ENCODE peak calls at places on chromosomes 12 and 14, in nine cellular contexts. W, B, N, X, P, J, S, A and Q are unnamed samples.

GRCh38 chr14:49977126-49977841 is 84.4 kb downstream of the ARF6 start:
- DNase-seq in P (no peak), N (no peak), B (no peak), S (no peak), W (no peak), X (no peak), A (no peak), J (no peak), Q (no peak)

GRCh38 chr14:104665663-104666522 is 23.5 kb upstream of the INF2 start:
- DNase-seq in A (no peak), J (no peak), P (no peak), N (no peak), X (peak), S (no peak), B (peak), W (no peak), Q (no peak)

GRCh38 chr12:57990241-57990883 is 49.0 kb downstream of the ATP23 start:
- DNase-seq in P (no peak), B (no peak), A (no peak), X (no peak), N (no peak), W (no peak), J (no peak), S (no peak), Q (no peak)

GRCh38 chr12:130342842-130343241 is 5.2 kb downstream of the PIWIL1 start:
- DNase-seq in W (no peak), J (no peak), A (no peak), N (no peak), X (no peak), S (no peak), P (no peak), B (no peak), Q (no peak)

GRCh38 chr14:104657114-104657524 is 32.3 kb upstream of the INF2 start:
- DNase-seq in S (no peak), J (no peak), W (no peak), N (no peak), A (no peak), X (no peak), P (no peak), B (no peak), Q (no peak)

GRCh38 chr12:50188875-50189575 is 21.9 kb upstream of the CERS5 start:
- DNase-seq in S (no peak), B (no peak), W (no peak), A (no peak), P (peak), J (no peak), X (no peak), N (no peak), Q (no peak)

GRCh38 chr12:47557401-47557800 is 148.4 kb downstream of the RPAP3 start:
- DNase-seq in W (no peak), N (no peak), S (no peak), A (no peak), J (no peak), B (no peak), X (no peak), P (no peak), Q (no peak)

GRCh38 chr12:72432037-72432604 is 160.0 kb downstream of the TRHDE start:
- DNase-seq in A (no peak), B (no peak), P (no peak), X (peak), W (no peak), J (no peak), N (no peak), S (no peak), Q (no peak)

GRCh38 chr14:65286443-65286842 is 126.1 kb upstream of the FUT8 start:
- DNase-seq in N (no peak), A (peak), J (peak), S (no peak), P (peak), X (no peak), W (no peak), B (peak), Q (no peak)

GRCh38 chr14:92409069-92409468 is 86.1 kb downstream of the SLC24A4 start:
- DNase-seq in N (no peak), P (no peak), A (peak), J (peak), B (peak), X (no peak), W (no peak), S (no peak), Q (no peak)

GRCh38 chr12:59620326-59620725 is 24.5 kb downstream of the SLC16A7 start:
- DNase-seq in S (no peak), P (no peak), X (no peak), N (no peak), W (no peak), J (no peak), B (no peak), A (no peak), Q (no peak)

GRCh38 chr12:10143205-10143604 is 13.2 kb upstream of the CLEC7A start:
- DNase-seq in A (no peak), W (peak), J (no peak), B (no peak), S (no peak), P (peak), X (no peak), N (no peak), Q (no peak)

GRCh38 chr14:71320734-71321555 is 413.7 kb downstream of the PCNX1 start:
- DNase-seq in B (peak), N (peak), W (peak), S (no peak), X (peak), J (peak), P (peak), A (peak), Q (no peak)

GRCh38 chr14:71320107-71320733 is 413.0 kb downstream of the PCNX1 start:
- DNase-seq in J (peak), B (peak), N (peak), W (peak), A (peak), S (peak), P (peak), X (peak), Q (peak)

GRCh38 chr14:71321556-71322315 is 414.5 kb downstream of the PCNX1 start:
- DNase-seq in J (peak), W (peak), N (peak), A (peak), X (peak), B (peak), P (no peak), S (peak), Q (no peak)

GRCh38 chr14:71324767-71325272 is 417.6 kb downstream of the PCNX1 start:
- DNase-seq in S (no peak), P (no peak), X (no peak), W (peak), B (peak), A (no peak), N (no peak), J (peak), Q (no peak)

GRCh38 chr14:71322660-71323250 is 415.5 kb downstream of the PCNX1 start:
- DNase-seq in P (peak), X (peak), N (peak), S (peak), J (peak), B (peak), A (peak), W (peak), Q (no peak)
- TF ChIP-seq CTCF in P (peak), X (no peak), N (peak), S (peak), J (peak), B (peak), A (peak), W (peak), Q (peak)

GRCh38 chr14:83071888-83072501 is 1538.3 kb upstream of the SEL1L start:
- DNase-seq in S (no peak), W (peak), P (peak), A (no peak), N (no peak), B (peak), X (no peak), J (no peak), Q (no peak)
- TF ChIP-seq CTCF in S (peak), W (peak), P (peak), A (no peak), N (peak), B (no peak), X (peak), J (no peak), Q (peak)

GRCh38 chr12:110317921-110318320 is 36.9 kb downstream of the ATP2A2 start:
- DNase-seq in S (no peak), X (no peak), N (no peak), J (peak), B (no peak), W (peak), P (no peak), A (peak), Q (no peak)

GRCh38 chr12:110316861-110317260 is 35.8 kb downstream of the ATP2A2 start:
- DNase-seq in A (peak), X (no peak), W (peak), B (peak), P (no peak), N (peak), S (no peak), J (peak), Q (no peak)

DNA sequence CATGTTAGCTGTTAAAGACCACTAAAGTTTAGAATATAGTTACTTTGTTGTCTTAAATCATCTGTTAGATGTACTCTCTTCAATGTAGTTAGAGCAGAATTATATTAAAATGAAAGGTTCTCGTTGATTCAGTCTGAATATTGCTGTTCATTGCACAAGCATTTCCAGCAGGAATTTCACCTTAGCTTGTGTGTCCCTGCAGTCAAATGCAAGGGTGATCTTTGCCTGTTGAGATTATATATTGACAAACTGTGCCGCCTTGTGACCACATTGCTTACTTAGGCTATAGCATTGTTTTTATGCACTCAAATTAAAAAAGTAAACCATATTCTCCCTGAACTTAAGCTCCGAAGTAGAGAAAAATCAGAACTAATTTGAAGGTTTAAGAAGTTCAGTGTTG is 39.5 kb downstream of the ATP2A2 start:
- DNase-seq in J (no peak), A (no peak), W (no peak), X (no peak), P (no peak), S (no peak), N (no peak), B (no peak), Q (no peak)
- TF ChIP-seq CTCF in J (no peak), A (no peak), W (no peak), X (no peak), P (no peak), S (no peak), N (no peak), B (no peak), Q (no peak)

GRCh38 chr14:25431211-25432076 is 381.5 kb upstream of the STXBP6 start:
- DNase-seq in J (peak), P (peak), B (no peak), A (no peak), S (no peak), X (no peak), W (no peak), N (no peak), Q (no peak)
- TF ChIP-seq CTCF in J (no peak), P (peak), B (no peak), A (no peak), S (peak), X (no peak), W (no peak), N (no peak), Q (no peak)